ENCODE peak calls at places on chromosomes 4 and X, in nine cellular contexts. L, T, C, J, D, B, G, P and M are unnamed samples.

GRCh38 chr4:147786031-147786430 is 54.1 kb downstream of the ARHGAP10 start:
- DNase-seq in C (no peak), T (no peak), D (no peak), J (no peak), G (peak), P (no peak), L (no peak), B (no peak), M (no peak)

GRCh38 chr4:148653681-148654080 is 211.5 kb upstream of the NR3C2 start:
- DNase-seq in T (no peak), J (no peak), C (no peak), P (no peak), G (no peak), D (no peak), L (no peak), B (no peak), M (no peak)

GRCh38 chr4:27760176-27760575 is 899.5 kb downstream of the STIM2 start:
- DNase-seq in J (no peak), T (no peak), C (no peak), L (no peak), B (no peak), G (no peak), D (no peak), P (no peak), M (no peak)

GRCh38 chr4:174349156-174349555 is 65.4 kb downstream of the CEP44 start:
- DNase-seq in D (peak), T (no peak), G (no peak), P (no peak), L (no peak), B (no peak), J (no peak), C (no peak), M (no peak)

GRCh38 chr4:183444953-183445543 is 612 bp downstream of the CDKN2AIP start:
- DNase-seq in C (peak), J (peak), P (peak), G (peak), T (peak), B (no peak), L (peak), D (peak), M (peak)

GRCh38 chr4:67401902-67402301 is 143.4 kb downstream of the CENPC start:
- DNase-seq in G (no peak), D (no peak), C (no peak), T (no peak), L (no peak), J (no peak), P (no peak), B (no peak), M (no peak)

GRCh38 chr4:100461796-100462195 is 56.0 kb downstream of the EMCN start:
- DNase-seq in B (no peak), D (no peak), P (no peak), C (no peak), L (peak), G (no peak), J (no peak), T (no peak), M (no peak)

GRCh38 chr4:40401646-40402045 is 66.5 kb downstream of the CHRNA9 start:
- DNase-seq in C (no peak), G (peak), D (no peak), L (no peak), J (peak), B (no peak), P (no peak), T (no peak), M (no peak)

GRCh38 chr4:1318488-1319213 is 28.4 kb upstream of the UVSSA start:
- DNase-seq in G (no peak), B (no peak), J (no peak), L (no peak), D (peak), T (no peak), P (no peak), C (no peak), M (no peak)

GRCh38 chrX:111955916-111956315 is 79.9 kb downstream of the TRPC5OS start:
- DNase-seq in T (no peak), C (no peak), G (no peak), L (no peak), B (no peak), D (no peak), P (no peak), J (no peak), M (no peak)

GRCh38 chrX:110258552-110258951 is 59.3 kb downstream of the AMMECR1 start:
- DNase-seq in D (no peak), C (no peak), G (no peak), J (peak), T (peak), L (peak), P (no peak), B (no peak), M (no peak)

GRCh38 chrX:13194291-13195103 is 125.4 kb downstream of the ATXN3L start:
- DNase-seq in T (no peak), B (no peak), G (no peak), D (no peak), J (no peak), C (no peak), L (peak), P (no peak), M (no peak)

GRCh38 chrX:42759881-42760280 is 18.1 kb downstream of the PPP1R2C start:
- DNase-seq in C (no peak), T (peak), L (no peak), G (no peak), B (no peak), J (peak), P (no peak), D (no peak), M (no peak)

GRCh38 chr4:105555409-105555808 is 3.0 kb downstream of the ARHGEF38 start:
- DNase-seq in B (no peak), C (no peak), T (no peak), P (no peak), L (no peak), D (peak), G (no peak), J (no peak), M (no peak)

GRCh38 chr4:153153339-153153851 is 50.8 kb upstream of the TRIM2 start:
- DNase-seq in G (peak), B (peak), P (peak), L (peak), D (peak), T (peak), C (peak), J (peak), M (peak)

GRCh38 chrX:19564606-19565005 is 49.3 kb upstream of the MAP3K15 start:
- DNase-seq in T (no peak), C (no peak), D (no peak), J (no peak), L (no peak), B (no peak), P (no peak), G (no peak), M (no peak)

GRCh38 chr4:3045500-3045850 is 28.9 kb downstream of the HTT-AS start:
- DNase-seq in D (no peak), T (peak), P (peak), C (peak), J (peak), L (peak), G (no peak), B (peak), M (peak)

GRCh38 chr4:106126062-106126461 is 189.9 kb downstream of the TBCK start:
- DNase-seq in B (no peak), J (no peak), P (no peak), G (no peak), T (no peak), C (no peak), D (no peak), L (no peak), M (no peak)

GRCh38 chr4:38601244-38601915 is 62.6 kb upstream of the KLF3 start:
- DNase-seq in P (no peak), C (no peak), L (peak), B (no peak), G (no peak), T (peak), D (no peak), J (peak), M (no peak)

GRCh38 chr4:182795446-182796238 is 121.5 kb downstream of the DCTD start:
- DNase-seq in J (no peak), B (no peak), D (no peak), L (no peak), C (no peak), G (peak), T (no peak), P (no peak), M (no peak)

GRCh38 chr4:128716325-128716724 is 93.2 kb upstream of the JADE1 start:
- DNase-seq in P (no peak), B (no peak), D (no peak), C (no peak), T (no peak), L (no peak), G (no peak), J (peak), M (no peak)

GRCh38 chr4:2742081-2742822 is 13.9 kb downstream of the TNIP2 start:
- DNase-seq in P (no peak), D (peak), B (no peak), L (no peak), J (no peak), C (no peak), T (no peak), G (no peak), M (no peak)

GRCh38 chr4:176563591-176563990 is 229.1 kb downstream of the VEGFC start:
- DNase-seq in P (no peak), T (peak), L (no peak), J (peak), C (no peak), G (peak), D (no peak), B (no peak), M (no peak)

GRCh38 chrX:6159468-6159867 is 69.2 kb downstream of the NLGN4X start:
- DNase-seq in B (no peak), J (no peak), L (peak), P (no peak), G (peak), C (no peak), D (no peak), T (no peak), M (no peak)

GRCh38 chrX:68852046-68852445 is 23.2 kb downstream of the EFNB1 start:
- DNase-seq in C (no peak), T (no peak), D (no peak), P (no peak), G (no peak), J (no peak), B (no peak), L (no peak), M (no peak)

GRCh38 chr4:144115519-144115918 is 25.0 kb downstream of the GYPA start:
- DNase-seq in L (no peak), C (no peak), P (no peak), D (no peak), T (no peak), J (no peak), B (no peak), G (no peak), M (no peak)

GRCh38 chr4:177016541-177017141 is 223.9 kb upstream of the VEGFC start:
- DNase-seq in G (no peak), T (peak), B (no peak), D (no peak), J (peak), C (no peak), L (peak), P (no peak), M (no peak)

GRCh38 chr4:158624889-158625478 is 46.7 kb downstream of the C4orf46 start:
- DNase-seq in T (peak), L (peak), C (no peak), B (no peak), P (no peak), G (peak), J (peak), D (peak), M (peak)

GRCh38 chrX:2640436-2641150 is 50.5 kb upstream of the CD99 start:
- DNase-seq in D (no peak), P (no peak), L (peak), G (no peak), T (no peak), C (no peak), J (no peak), B (no peak), M (no peak)

GRCh38 chr4:146477054-146477453 is 44.7 kb downstream of the SLC10A7 start:
- DNase-seq in G (no peak), B (no peak), C (no peak), D (no peak), J (no peak), P (no peak), L (peak), T (peak), M (no peak)

GRCh38 chr4:74118600-74119351 is 19.8 kb upstream of the CXCL2 start:
- DNase-seq in D (no peak), G (no peak), C (peak), L (no peak), B (no peak), P (no peak), J (no peak), T (no peak), M (no peak)

GRCh38 chrX:151402719-151403390 is 5.8 kb downstream of the VMA21 start:
- DNase-seq in J (no peak), D (no peak), C (no peak), G (no peak), L (no peak), B (no peak), T (no peak), P (no peak), M (no peak)

GRCh38 chrX:120308558-120308957 is 2.7 kb downstream of the TMEM255A start:
- DNase-seq in T (no peak), B (no peak), D (peak), J (peak), P (no peak), C (no peak), L (no peak), G (peak), M (no peak)
- H3K4me3 ChIP-seq in T (no peak), B (no peak), D (peak), J (no peak), P (no peak), C (no peak), L (no peak), G (peak), M (no peak)

GRCh38 chr4:60743654-60744053 is 456.5 kb upstream of the ADGRL3 start:
- DNase-seq in J (no peak), G (no peak), P (no peak), C (no peak), T (no peak), D (no peak), L (no peak), B (no peak), M (no peak)
- H3K4me3 ChIP-seq in J (no peak), G (no peak), P (no peak), C (no peak), T (no peak), D (no peak), L (no peak), B (no peak), M (no peak)

DNA sequence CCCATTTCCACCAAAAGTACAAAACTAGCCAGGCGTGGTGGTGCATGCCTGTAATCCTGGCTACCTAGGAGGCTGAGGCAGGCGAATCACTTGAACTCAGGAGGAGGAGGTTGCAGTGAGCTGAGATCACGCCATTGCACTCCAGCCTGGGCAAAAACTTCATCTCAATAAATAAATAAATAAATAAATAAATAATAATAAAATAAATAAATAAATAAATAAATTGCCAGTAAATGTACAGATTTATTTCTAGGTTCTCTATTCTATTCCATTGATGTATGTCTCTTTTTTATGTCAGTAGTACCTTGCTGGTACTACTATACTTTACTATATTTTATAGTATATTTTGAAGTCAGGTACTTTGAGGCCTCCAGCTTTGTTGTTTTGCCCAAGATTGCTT is 43.7 kb downstream of the MAGEC1 start:
- DNase-seq in B (no peak), T (no peak), C (no peak), P (no peak), G (no peak), L (no peak), D (no peak), J (no peak), M (no peak)
- H3K4me3 ChIP-seq in B (no peak), T (no peak), C (no peak), P (no peak), G (no peak), L (no peak), D (no peak), J (no peak), M (no peak)

DNA sequence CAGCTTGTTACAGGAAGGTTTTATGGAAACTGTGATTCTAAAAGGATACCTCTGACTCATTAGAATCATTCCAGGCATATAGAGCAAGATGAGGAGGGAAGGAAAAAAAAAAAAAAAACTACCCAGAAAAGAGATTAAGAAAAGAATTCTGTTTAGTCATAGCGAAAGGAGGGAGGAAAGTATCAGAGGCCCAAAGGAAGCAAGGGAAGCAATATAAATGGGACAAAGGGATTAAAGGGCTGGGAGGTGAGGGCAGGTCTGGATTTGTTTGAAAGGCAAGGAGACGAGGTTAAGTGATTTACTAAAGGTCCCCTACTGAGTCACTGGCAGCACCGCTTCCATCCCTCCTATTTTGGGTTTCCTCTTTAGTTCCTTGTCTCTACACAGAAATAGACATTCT is 88.6 kb upstream of the IL1RAPL1 start:
- DNase-seq in L (peak), P (no peak), D (peak), G (no peak), B (no peak), J (no peak), C (no peak), T (no peak), M (no peak)
- H3K4me3 ChIP-seq in L (no peak), P (no peak), D (no peak), G (no peak), B (no peak), J (no peak), C (no peak), T (no peak), M (no peak)